ENCODE peak calls at places on chromosome 10, in six cellular contexts. P, W, O, Z, D and K are unnamed samples.

GRCh38 chr10:61136151-61136550 is 192.2 kb upstream of the RHOBTB1 start:
- DNase-seq in P (no peak), Z (no peak), O (peak; percentile 2), W (no peak), D (peak; percentile 13), K (no peak)

GRCh38 chr10:14583967-14584366 is 190.7 kb downstream of the FAM107B start:
- DNase-seq in P (no peak), Z (no peak), O (no peak), D (no peak), W (no peak), K (no peak)

GRCh38 chr10:36437367-36437766 is 688.0 kb upstream of the ANKRD30A start:
- DNase-seq in P (no peak), Z (no peak), W (no peak), O (no peak), D (no peak), K (peak; percentile 35)

GRCh38 chr10:71745659-71746250 is 26.2 kb upstream of the C10orf105 start:
- DNase-seq in O (no peak), W (no peak), D (no peak), Z (no peak), P (no peak), K (no peak)

GRCh38 chr10:37741831-37742230 is 115.6 kb downstream of the ZNF248 start:
- DNase-seq in O (no peak), P (no peak), W (no peak), Z (no peak), D (no peak), K (no peak)

GRCh38 chr10:3958472-3958996 is 173.5 kb upstream of the KLF6 start:
- DNase-seq in D (no peak), W (no peak), P (no peak), O (no peak), Z (no peak), K (no peak)

GRCh38 chr10:71575934-71576801 is 143.4 kb downstream of the C10orf105 start:
- DNase-seq in P (no peak), Z (no peak), W (no peak), D (no peak), O (no peak), K (no peak)

GRCh38 chr10:79063071-79063491 is 5.7 kb upstream of the ZMIZ1 start:
- DNase-seq in P (no peak), O (no peak), Z (no peak), W (no peak), D (no peak), K (no peak)

GRCh38 chr10:43877001-43877400 is 228.3 kb upstream of the ZNF32 start:
- DNase-seq in W (no peak), P (no peak), D (no peak), Z (no peak), O (no peak), K (no peak)

GRCh38 chr10:61452655-61453641 is at the start of gene TMEM26:
- DNase-seq in D (no peak), Z (peak; percentile 4), W (no peak), P (no peak), O (peak; percentile 33), K (no peak)

GRCh38 chr10:133196936-133197758 is 32.9 kb upstream of the UTF1 start:
- DNase-seq in O (no peak), W (no peak), D (no peak), Z (no peak), P (no peak), K (no peak)

GRCh38 chr10:48464121-48464870 is 140.6 kb downstream of the ARHGAP22 start:
- DNase-seq in Z (no peak), P (no peak), O (no peak), D (no peak), W (no peak), K (no peak)

GRCh38 chr10:8063128-8063908 is 8.8 kb downstream of the GATA3 start:
- DNase-seq in W (no peak), D (no peak), O (no peak), Z (no peak), P (no peak), K (no peak)

GRCh38 chr10:13536674-13537366 is 8.0 kb upstream of the BEND7 start:
- DNase-seq in Z (peak; percentile 41), D (peak; percentile 29), O (peak; percentile 70), W (no peak), P (no peak), K (peak; percentile 9)

GRCh38 chr10:108685863-108686531 is 1237.3 kb downstream of the XPNPEP1 start:
- DNase-seq in W (no peak), Z (no peak), D (no peak), P (no peak), O (no peak), K (no peak)

GRCh38 chr10:101850747-101851146 is 7.1 kb upstream of the KCNIP2 start:
- DNase-seq in O (no peak), P (no peak), Z (no peak), D (no peak), W (no peak), K (no peak)

GRCh38 chr10:28312572-28312971 is 9.7 kb upstream of the MPP7 start:
- DNase-seq in W (peak; percentile 11), D (no peak), O (no peak), P (no peak), Z (no peak), K (peak; percentile 18)

GRCh38 chr10:86389441-86390193 is 23.0 kb upstream of the GRID1 start:
- DNase-seq in Z (no peak), W (no peak), O (no peak), D (no peak), P (no peak), K (no peak)

GRCh38 chr10:13613519-13613918 is 26.8 kb downstream of the PRPF18 start:
- DNase-seq in D (peak; percentile 7), Z (peak; percentile 66), W (no peak), O (peak; percentile 44), P (no peak), K (peak; percentile 29)

GRCh38 chr10:94193466-94193924 is 169.2 kb downstream of the NOC3L start:
- DNase-seq in O (no peak), W (no peak), D (no peak), P (no peak), Z (peak; percentile 3), K (no peak)

GRCh38 chr10:133257489-133258065 is 19.1 kb downstream of the ADAM8 start:
- DNase-seq in W (no peak), D (no peak), P (no peak), Z (peak; percentile 37), O (no peak), K (no peak)

GRCh38 chr10:34157501-34157900 is 657.6 kb downstream of the PARD3 start:
- DNase-seq in Z (no peak), P (no peak), D (no peak), O (peak; percentile 34), W (no peak), K (no peak)

GRCh38 chr10:97888134-97888533 is 38.5 kb downstream of the GOLGA7B start:
- DNase-seq in Z (no peak), D (no peak), O (no peak), W (no peak), P (no peak), K (no peak)

GRCh38 chr10:129123428-129123827 is 343.6 kb upstream of the MGMT start:
- DNase-seq in Z (no peak), O (no peak), P (no peak), D (no peak), W (no peak), K (no peak)

GRCh38 chr10:62582804-62583208 is 208.6 kb downstream of the ZNF365 start:
- DNase-seq in Z (no peak), W (peak; percentile 41), O (peak; percentile 91), P (peak; percentile 99), D (peak; percentile 55), K (peak; percentile 33)

GRCh38 chr10:17003151-17003550 is 126.5 kb downstream of the CUBN start:
- DNase-seq in W (no peak), O (peak; percentile 73), D (no peak), Z (no peak), P (peak; percentile 86), K (no peak)

GRCh38 chr10:49592726-49593563 is 17.2 kb upstream of the SLC18A3 start:
- DNase-seq in W (peak; percentile 27), P (no peak), D (peak; percentile 55), O (peak; percentile 82), Z (peak; percentile 73), K (peak; percentile 61)

GRCh38 chr10:104146871-104147270 is 24.9 kb downstream of the SFR1 start:
- DNase-seq in W (no peak), Z (peak; percentile 9), D (no peak), P (no peak), O (no peak), K (no peak)

GRCh38 chr10:43785252-43785651 is 136.6 kb upstream of the ZNF32 start:
- DNase-seq in P (no peak), O (no peak), W (no peak), D (no peak), Z (no peak), K (no peak)

GRCh38 chr10:68330852-68331454 is 911 bp upstream of the HNRNPH3 start:
- DNase-seq in W (no peak), D (no peak), O (no peak), P (no peak), Z (peak; percentile 74), K (no peak)

GRCh38 chr10:15472431-15473400 is 101.6 kb upstream of the FAM171A1 start:
- DNase-seq in W (peak; percentile 100), P (peak; percentile 51), Z (no peak), D (peak; percentile 22), O (peak; percentile 81), K (no peak)

GRCh38 chr10:31288001-31288400 is 31.0 kb upstream of the ZEB1 start:
- DNase-seq in O (peak; percentile 43), W (no peak), D (no peak), Z (no peak), P (no peak), K (no peak)

GRCh38 chr10:34156781-34157425 is 658.2 kb downstream of the PARD3 start:
- DNase-seq in W (no peak), D (no peak), Z (no peak), O (peak; percentile 76), P (no peak), K (no peak)

GRCh38 chr10:102775973-102776669 is 32.4 kb downstream of the WBP1L start:
- DNase-seq in O (peak; percentile 51), D (no peak), Z (no peak), W (no peak), P (no peak), K (no peak)